ENCODE peak calls at places on chromosomes 7 and 10, in nine cellular contexts. One of them, this sample, is unnamed.

GRCh38 chr10:7410800-7411670 is at the start of gene SFMBT2:
- DNase-seq in GM23248: peak; percentile 77
- DNase-seq in HCT116: no peak
- DNase-seq in spleen: peak; percentile 91
- DNase-seq in PC-9: peak; percentile 15
- DNase-seq in esophagus squamous epithelium: no peak
- DNase-seq in lower lobe of right lung: peak; percentile 74
- DNase-seq in effector memory CD4-positive, alpha-beta T cell: peak; percentile 54
- DNase-seq in CD8-positive, alpha-beta T cell: peak; percentile 67
- DNase-seq in this sample: peak; percentile 74

GRCh38 chr7:81111358-81111757 is 192.5 kb upstream of the SEMA3C start:
- DNase-seq in CD8-positive, alpha-beta T cell: no peak
- DNase-seq in PC-9: peak; percentile 17
- DNase-seq in HCT116: peak; percentile 13
- DNase-seq in lower lobe of right lung: no peak
- DNase-seq in effector memory CD4-positive, alpha-beta T cell: no peak
- DNase-seq in esophagus squamous epithelium: no peak
- DNase-seq in spleen: no peak
- DNase-seq in GM23248: peak; percentile 84
- DNase-seq in this sample: no peak

GRCh38 chr10:27719052-27719451 is 26.6 kb downstream of the MKX start:
- DNase-seq in esophagus squamous epithelium: no peak
- DNase-seq in lower lobe of right lung: no peak
- DNase-seq in spleen: no peak
- DNase-seq in effector memory CD4-positive, alpha-beta T cell: no peak
- DNase-seq in CD8-positive, alpha-beta T cell: no peak
- DNase-seq in GM23248: no peak
- DNase-seq in HCT116: no peak
- DNase-seq in PC-9: no peak
- DNase-seq in this sample: no peak

GRCh38 chr10:5373321-5373720 is 8.6 kb downstream of the UCN3 start:
- DNase-seq in esophagus squamous epithelium: no peak
- DNase-seq in spleen: no peak
- DNase-seq in PC-9: no peak
- DNase-seq in effector memory CD4-positive, alpha-beta T cell: no peak
- DNase-seq in HCT116: no peak
- DNase-seq in lower lobe of right lung: no peak
- DNase-seq in GM23248: no peak
- DNase-seq in CD8-positive, alpha-beta T cell: no peak
- DNase-seq in this sample: no peak

GRCh38 chr7:79114875-79115274 is 338.6 kb downstream of the MAGI2 start:
- DNase-seq in GM23248: no peak
- DNase-seq in effector memory CD4-positive, alpha-beta T cell: no peak
- DNase-seq in spleen: no peak
- DNase-seq in HCT116: no peak
- DNase-seq in esophagus squamous epithelium: no peak
- DNase-seq in lower lobe of right lung: no peak
- DNase-seq in PC-9: no peak
- DNase-seq in CD8-positive, alpha-beta T cell: no peak
- DNase-seq in this sample: no peak

GRCh38 chr10:125775491-125776106 is at the start of gene MMP21:
- DNase-seq in CD8-positive, alpha-beta T cell: no peak
- DNase-seq in esophagus squamous epithelium: no peak
- DNase-seq in GM23248: no peak
- DNase-seq in spleen: no peak
- DNase-seq in PC-9: no peak
- DNase-seq in lower lobe of right lung: no peak
- DNase-seq in effector memory CD4-positive, alpha-beta T cell: no peak
- DNase-seq in HCT116: no peak
- DNase-seq in this sample: no peak

GRCh38 chr10:123150986-123151738 is 3.0 kb upstream of the BUB3 start:
- DNase-seq in CD8-positive, alpha-beta T cell: no peak
- DNase-seq in lower lobe of right lung: peak; percentile 58
- DNase-seq in esophagus squamous epithelium: no peak
- DNase-seq in GM23248: peak; percentile 38
- DNase-seq in spleen: peak; percentile 82
- DNase-seq in effector memory CD4-positive, alpha-beta T cell: no peak
- DNase-seq in HCT116: no peak
- DNase-seq in PC-9: no peak
- DNase-seq in this sample: peak; percentile 50

GRCh38 chr10:71359364-71360046 is 37.2 kb upstream of the CDH23 start:
- DNase-seq in lower lobe of right lung: peak; percentile 60
- DNase-seq in HCT116: no peak
- DNase-seq in GM23248: no peak
- DNase-seq in CD8-positive, alpha-beta T cell: no peak
- DNase-seq in PC-9: no peak
- DNase-seq in spleen: no peak
- DNase-seq in effector memory CD4-positive, alpha-beta T cell: no peak
- DNase-seq in esophagus squamous epithelium: no peak
- DNase-seq in this sample: no peak

GRCh38 chr7:158683541-158683940 is 21.1 kb downstream of the NCAPG2 start:
- DNase-seq in CD8-positive, alpha-beta T cell: no peak
- DNase-seq in esophagus squamous epithelium: no peak
- DNase-seq in spleen: no peak
- DNase-seq in lower lobe of right lung: no peak
- DNase-seq in HCT116: no peak
- DNase-seq in GM23248: no peak
- DNase-seq in effector memory CD4-positive, alpha-beta T cell: no peak
- DNase-seq in PC-9: no peak
- DNase-seq in this sample: no peak

GRCh38 chr7:142811154-142811737 is 40.5 kb downstream of the PRSS2 start:
- DNase-seq in HCT116: peak; percentile 39
- DNase-seq in spleen: no peak
- DNase-seq in CD8-positive, alpha-beta T cell: no peak
- DNase-seq in lower lobe of right lung: no peak
- DNase-seq in effector memory CD4-positive, alpha-beta T cell: peak; percentile 38
- DNase-seq in GM23248: peak; percentile 71
- DNase-seq in PC-9: peak; percentile 22
- DNase-seq in esophagus squamous epithelium: no peak
- DNase-seq in this sample: peak; percentile 84

GRCh38 chr10:86225098-86225782 is 141.4 kb downstream of the GRID1 start:
- DNase-seq in lower lobe of right lung: peak; percentile 16
- DNase-seq in spleen: no peak
- DNase-seq in PC-9: peak; percentile 19
- DNase-seq in HCT116: no peak
- DNase-seq in GM23248: peak; percentile 87
- DNase-seq in CD8-positive, alpha-beta T cell: no peak
- DNase-seq in esophagus squamous epithelium: no peak
- DNase-seq in effector memory CD4-positive, alpha-beta T cell: no peak
- DNase-seq in this sample: no peak

GRCh38 chr7:19146699-19147098 is 1.5 kb upstream of the FERD3L start:
- DNase-seq in HCT116: no peak
- DNase-seq in PC-9: no peak
- DNase-seq in lower lobe of right lung: no peak
- DNase-seq in spleen: no peak
- DNase-seq in CD8-positive, alpha-beta T cell: no peak
- DNase-seq in esophagus squamous epithelium: no peak
- DNase-seq in GM23248: peak; percentile 37
- DNase-seq in effector memory CD4-positive, alpha-beta T cell: no peak
- DNase-seq in this sample: no peak

GRCh38 chr10:65416094-65416493 is 1509.7 kb upstream of the LRRTM3 start:
- DNase-seq in spleen: no peak
- DNase-seq in HCT116: no peak
- DNase-seq in esophagus squamous epithelium: no peak
- DNase-seq in effector memory CD4-positive, alpha-beta T cell: no peak
- DNase-seq in PC-9: no peak
- DNase-seq in lower lobe of right lung: no peak
- DNase-seq in GM23248: no peak
- DNase-seq in CD8-positive, alpha-beta T cell: no peak
- DNase-seq in this sample: no peak

GRCh38 chr10:89159761-89160160 is 47.4 kb downstream of the CH25H start:
- DNase-seq in HCT116: no peak
- DNase-seq in lower lobe of right lung: no peak
- DNase-seq in PC-9: no peak
- DNase-seq in esophagus squamous epithelium: no peak
- DNase-seq in effector memory CD4-positive, alpha-beta T cell: no peak
- DNase-seq in spleen: no peak
- DNase-seq in GM23248: peak; percentile 63
- DNase-seq in CD8-positive, alpha-beta T cell: no peak
- DNase-seq in this sample: no peak

GRCh38 chr7:136870799-136871487 is 2.5 kb downstream of the CHRM2 start:
- DNase-seq in effector memory CD4-positive, alpha-beta T cell: no peak
- DNase-seq in GM23248: peak; percentile 28
- DNase-seq in PC-9: no peak
- DNase-seq in HCT116: no peak
- DNase-seq in esophagus squamous epithelium: no peak
- DNase-seq in spleen: peak; percentile 62
- DNase-seq in lower lobe of right lung: no peak
- DNase-seq in CD8-positive, alpha-beta T cell: no peak
- DNase-seq in this sample: no peak

GRCh38 chr10:35458500-35459448 is 122.5 kb downstream of the CCNY start:
- DNase-seq in GM23248: no peak
- DNase-seq in lower lobe of right lung: no peak
- DNase-seq in CD8-positive, alpha-beta T cell: no peak
- DNase-seq in HCT116: no peak
- DNase-seq in effector memory CD4-positive, alpha-beta T cell: no peak
- DNase-seq in spleen: no peak
- DNase-seq in PC-9: no peak
- DNase-seq in esophagus squamous epithelium: no peak
- DNase-seq in this sample: no peak
- H3K4me1 ChIP-seq in GM23248: peaks cover 21% of the 10 kb centered on the region
- H3K4me1 ChIP-seq in lower lobe of right lung: peaks cover 74% of the 10 kb centered on the region
- H3K4me1 ChIP-seq in CD8-positive, alpha-beta T cell: peaks cover 94% of the 10 kb centered on the region
- H3K4me1 ChIP-seq in HCT116: peaks cover 16% of the 10 kb centered on the region
- H3K4me1 ChIP-seq in effector memory CD4-positive, alpha-beta T cell: peaks cover 36% of the 10 kb centered on the region
- H3K4me1 ChIP-seq in spleen: peaks cover 33% of the 10 kb centered on the region
- H3K4me1 ChIP-seq in PC-9: peaks cover 16% of the 10 kb centered on the region
- H3K4me1 ChIP-seq in esophagus squamous epithelium: peaks cover 18% of the 10 kb centered on the region
- H3K4me1 ChIP-seq in this sample: peaks cover 44% of the 10 kb centered on the region

GRCh38 chr10:133275683-133276092 is 980 bp downstream of the ADAM8 start:
- DNase-seq in HCT116: no peak
- DNase-seq in CD8-positive, alpha-beta T cell: peak; percentile 58
- DNase-seq in esophagus squamous epithelium: no peak
- DNase-seq in effector memory CD4-positive, alpha-beta T cell: no peak
- DNase-seq in lower lobe of right lung: no peak
- DNase-seq in GM23248: peak; percentile 21
- DNase-seq in spleen: no peak
- DNase-seq in PC-9: peak; percentile 41
- DNase-seq in this sample: peak; percentile 47
- H3K27ac ChIP-seq in HCT116: no peak overlapping the region
- H3K27ac ChIP-seq in CD8-positive, alpha-beta T cell: peak overlapping the region; percentile 73
- H3K27ac ChIP-seq in esophagus squamous epithelium: no peak overlapping the region
- H3K27ac ChIP-seq in effector memory CD4-positive, alpha-beta T cell: peak overlapping the region; percentile 96
- H3K27ac ChIP-seq in lower lobe of right lung: peak overlapping the region; percentile 81
- H3K27ac ChIP-seq in GM23248: no peak overlapping the region
- H3K27ac ChIP-seq in spleen: peak overlapping the region; percentile 89
- H3K27ac ChIP-seq in PC-9: peak overlapping the region; percentile 89
- H3K27ac ChIP-seq in this sample: peak overlapping the region; percentile 95

GRCh38 chr10:13834581-13835286 is 248.0 kb downstream of the PRPF18 start:
- DNase-seq in CD8-positive, alpha-beta T cell: no peak
- DNase-seq in HCT116: no peak
- DNase-seq in esophagus squamous epithelium: no peak
- DNase-seq in GM23248: no peak
- DNase-seq in lower lobe of right lung: no peak
- DNase-seq in effector memory CD4-positive, alpha-beta T cell: no peak
- DNase-seq in PC-9: no peak
- DNase-seq in spleen: no peak
- DNase-seq in this sample: no peak

GRCh38 chr10:13829790-13830189 is 243.0 kb downstream of the PRPF18 start:
- DNase-seq in effector memory CD4-positive, alpha-beta T cell: no peak
- DNase-seq in CD8-positive, alpha-beta T cell: no peak
- DNase-seq in esophagus squamous epithelium: no peak
- DNase-seq in lower lobe of right lung: no peak
- DNase-seq in GM23248: no peak
- DNase-seq in HCT116: no peak
- DNase-seq in PC-9: no peak
- DNase-seq in spleen: no peak
- DNase-seq in this sample: no peak

GRCh38 chr10:13830385-13830784 is 243.6 kb downstream of the PRPF18 start:
- DNase-seq in esophagus squamous epithelium: no peak
- DNase-seq in spleen: no peak
- DNase-seq in effector memory CD4-positive, alpha-beta T cell: no peak
- DNase-seq in CD8-positive, alpha-beta T cell: no peak
- DNase-seq in lower lobe of right lung: no peak
- DNase-seq in HCT116: no peak
- DNase-seq in GM23248: no peak
- DNase-seq in PC-9: no peak
- DNase-seq in this sample: no peak

GRCh38 chr10:13827418-13827817 is 240.7 kb downstream of the PRPF18 start:
- DNase-seq in GM23248: no peak
- DNase-seq in CD8-positive, alpha-beta T cell: no peak
- DNase-seq in lower lobe of right lung: no peak
- DNase-seq in HCT116: no peak
- DNase-seq in esophagus squamous epithelium: no peak
- DNase-seq in effector memory CD4-positive, alpha-beta T cell: no peak
- DNase-seq in PC-9: no peak
- DNase-seq in spleen: no peak
- DNase-seq in this sample: no peak

DNA sequence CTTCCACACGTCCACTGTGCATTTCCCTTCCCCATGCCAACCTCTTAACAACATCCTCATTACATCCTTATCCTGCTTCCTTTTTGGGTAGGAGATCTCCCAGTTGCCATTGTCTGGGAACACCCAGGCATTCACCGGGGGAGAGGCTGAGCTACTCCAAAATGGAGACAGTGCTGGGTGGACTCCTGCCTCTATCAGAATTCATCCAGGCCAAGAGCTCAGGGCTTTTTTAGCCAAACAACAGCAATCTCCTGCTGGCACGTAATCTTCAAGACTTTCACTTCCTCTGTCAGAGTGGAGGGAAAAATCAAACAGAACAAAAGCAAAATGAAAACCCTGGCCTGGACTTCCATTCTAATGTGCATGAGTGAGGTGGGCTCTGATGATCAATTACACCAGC is 244.9 kb downstream of the PRPF18 start:
- DNase-seq in HCT116: no peak
- DNase-seq in GM23248: no peak
- DNase-seq in effector memory CD4-positive, alpha-beta T cell: no peak
- DNase-seq in lower lobe of right lung: no peak
- DNase-seq in PC-9: no peak
- DNase-seq in spleen: no peak
- DNase-seq in CD8-positive, alpha-beta T cell: no peak
- DNase-seq in esophagus squamous epithelium: no peak
- DNase-seq in this sample: no peak
- H3K4me1 ChIP-seq in HCT116: no peaks in the 10 kb centered on the region
- H3K4me1 ChIP-seq in GM23248: no peaks in the 10 kb centered on the region
- H3K4me1 ChIP-seq in effector memory CD4-positive, alpha-beta T cell: no peaks in the 10 kb centered on the region
- H3K4me1 ChIP-seq in lower lobe of right lung: peaks cover 37% of the 10 kb centered on the region
- H3K4me1 ChIP-seq in PC-9: no peaks in the 10 kb centered on the region
- H3K4me1 ChIP-seq in spleen: peaks cover 12% of the 10 kb centered on the region
- H3K4me1 ChIP-seq in CD8-positive, alpha-beta T cell: peaks cover 3% of the 10 kb centered on the region
- H3K4me1 ChIP-seq in esophagus squamous epithelium: peaks cover 10% of the 10 kb centered on the region
- H3K4me1 ChIP-seq in this sample: no peaks in the 10 kb centered on the region

DNA sequence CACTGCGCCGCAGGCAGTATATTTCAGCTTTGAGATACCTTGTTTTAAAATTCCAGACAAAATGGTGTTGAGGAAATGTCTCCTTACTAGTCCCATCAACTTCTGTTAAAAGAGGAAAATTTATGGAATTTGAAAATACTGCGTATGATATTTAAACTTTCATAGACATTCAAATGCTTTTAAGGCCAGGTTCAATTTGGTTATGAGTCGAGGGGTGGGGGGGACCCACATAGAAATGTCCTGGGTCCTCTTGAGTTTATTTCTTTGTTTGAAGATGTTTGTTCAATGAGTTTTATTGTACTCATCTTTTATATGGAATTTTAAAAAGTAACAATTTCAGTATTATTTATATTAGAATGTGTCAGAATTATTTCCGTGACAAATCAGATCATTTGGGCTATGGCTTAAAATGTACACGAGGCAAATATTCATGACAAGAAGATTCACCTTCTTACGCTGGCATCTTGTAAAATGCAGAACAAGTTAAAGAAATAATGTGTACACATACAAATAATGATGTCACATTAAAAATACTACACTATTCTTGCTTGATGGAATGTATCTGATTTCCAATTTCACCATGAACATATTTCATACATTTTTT is 1.3 kb downstream of the IKZF1 start:
- DNase-seq in lower lobe of right lung: no peak
- DNase-seq in GM23248: no peak
- DNase-seq in spleen: no peak
- DNase-seq in PC-9: no peak
- DNase-seq in esophagus squamous epithelium: no peak
- DNase-seq in HCT116: no peak
- DNase-seq in effector memory CD4-positive, alpha-beta T cell: no peak
- DNase-seq in CD8-positive, alpha-beta T cell: no peak
- DNase-seq in this sample: no peak
- H3K27ac ChIP-seq in lower lobe of right lung: peak overlapping the region; percentile 85
- H3K27ac ChIP-seq in GM23248: no peak overlapping the region
- H3K27ac ChIP-seq in spleen: peak overlapping the region; percentile 94
- H3K27ac ChIP-seq in PC-9: no peak overlapping the region
- H3K27ac ChIP-seq in esophagus squamous epithelium: peak overlapping the region; percentile 73
- H3K27ac ChIP-seq in HCT116: no peak overlapping the region
- H3K27ac ChIP-seq in effector memory CD4-positive, alpha-beta T cell: peak overlapping the region; percentile 86
- H3K27ac ChIP-seq in CD8-positive, alpha-beta T cell: peak overlapping the region; percentile 96
- H3K27ac ChIP-seq in this sample: peak overlapping the region; percentile 96